ENCODE peak calls at places on chromosome X, in eight cellular contexts. One of them, this sample, is unnamed. For H3K27me3, the result is how much of the 10 kb centered on the place peaks cover.

GRCh38 chrX:120244735-120245498 is 5.7 kb upstream of the ZBTB33 start:
- DNase-seq in lower lobe of right lung: peak
- DNase-seq in astrocyte: peak
- DNase-seq in dorsolateral prefrontal cortex: peak
- DNase-seq in breast epithelium: peak
- DNase-seq in tibial artery: peak
- DNase-seq in heart right ventricle: peak
- DNase-seq in pancreas: peak
- DNase-seq in this sample: peak

GRCh38 chrX:404656-405055 is 17.9 kb upstream of the PPP2R3B start:
- DNase-seq in astrocyte: no peak
- DNase-seq in breast epithelium: no peak
- DNase-seq in tibial artery: no peak
- DNase-seq in dorsolateral prefrontal cortex: no peak
- DNase-seq in heart right ventricle: no peak
- DNase-seq in pancreas: no peak
- DNase-seq in lower lobe of right lung: no peak
- DNase-seq in this sample: no peak

GRCh38 chrX:724256-724655 is 93.7 kb downstream of the SHOX start:
- DNase-seq in pancreas: no peak
- DNase-seq in tibial artery: no peak
- DNase-seq in breast epithelium: no peak
- DNase-seq in lower lobe of right lung: no peak
- DNase-seq in astrocyte: no peak
- DNase-seq in heart right ventricle: no peak
- DNase-seq in dorsolateral prefrontal cortex: no peak
- DNase-seq in this sample: no peak

GRCh38 chrX:67545772-67546495 is 2.1 kb downstream of the AR start:
- DNase-seq in dorsolateral prefrontal cortex: no peak
- DNase-seq in pancreas: peak
- DNase-seq in lower lobe of right lung: peak
- DNase-seq in breast epithelium: no peak
- DNase-seq in astrocyte: no peak
- DNase-seq in heart right ventricle: peak
- DNase-seq in tibial artery: peak
- DNase-seq in this sample: peak

GRCh38 chrX:41561045-41561444 is 113.9 kb downstream of the NYX start:
- DNase-seq in dorsolateral prefrontal cortex: no peak
- DNase-seq in astrocyte: peak
- DNase-seq in breast epithelium: no peak
- DNase-seq in pancreas: no peak
- DNase-seq in lower lobe of right lung: no peak
- DNase-seq in tibial artery: peak
- DNase-seq in heart right ventricle: no peak
- DNase-seq in this sample: no peak

GRCh38 chrX:44529315-44529714 is 13.3 kb downstream of the FUNDC1 start:
- DNase-seq in pancreas: no peak
- DNase-seq in astrocyte: no peak
- DNase-seq in breast epithelium: no peak
- DNase-seq in lower lobe of right lung: no peak
- DNase-seq in heart right ventricle: no peak
- DNase-seq in tibial artery: no peak
- DNase-seq in dorsolateral prefrontal cortex: no peak
- DNase-seq in this sample: no peak

GRCh38 chrX:16112428-16112827 is 10.9 kb upstream of the GRPR start:
- DNase-seq in dorsolateral prefrontal cortex: no peak
- DNase-seq in tibial artery: no peak
- DNase-seq in breast epithelium: no peak
- DNase-seq in lower lobe of right lung: no peak
- DNase-seq in pancreas: no peak
- DNase-seq in heart right ventricle: no peak
- DNase-seq in astrocyte: no peak
- DNase-seq in this sample: no peak

GRCh38 chrX:123965712-123966111 is 4.2 kb downstream of the STAG2 start:
- DNase-seq in dorsolateral prefrontal cortex: no peak
- DNase-seq in lower lobe of right lung: no peak
- DNase-seq in astrocyte: no peak
- DNase-seq in pancreas: no peak
- DNase-seq in heart right ventricle: no peak
- DNase-seq in tibial artery: no peak
- DNase-seq in breast epithelium: no peak
- DNase-seq in this sample: no peak

GRCh38 chrX:83019258-83019657 is 488.8 kb upstream of the POU3F4 start:
- DNase-seq in lower lobe of right lung: no peak
- DNase-seq in pancreas: no peak
- DNase-seq in astrocyte: no peak
- DNase-seq in tibial artery: no peak
- DNase-seq in breast epithelium: no peak
- DNase-seq in heart right ventricle: no peak
- DNase-seq in dorsolateral prefrontal cortex: no peak
- DNase-seq in this sample: no peak

GRCh38 chrX:63889001-63889400 is 104.0 kb upstream of the ARHGEF9 start:
- DNase-seq in tibial artery: no peak
- DNase-seq in astrocyte: peak
- DNase-seq in lower lobe of right lung: no peak
- DNase-seq in dorsolateral prefrontal cortex: no peak
- DNase-seq in pancreas: no peak
- DNase-seq in breast epithelium: no peak
- DNase-seq in heart right ventricle: no peak
- DNase-seq in this sample: no peak

GRCh38 chrX:43581167-43581566 is 74.9 kb upstream of the MAOA start:
- DNase-seq in lower lobe of right lung: no peak
- DNase-seq in dorsolateral prefrontal cortex: no peak
- DNase-seq in astrocyte: no peak
- DNase-seq in heart right ventricle: no peak
- DNase-seq in pancreas: no peak
- DNase-seq in tibial artery: no peak
- DNase-seq in breast epithelium: peak
- DNase-seq in this sample: no peak

GRCh38 chrX:8738588-8739189 is 6.8 kb upstream of the ANOS1 start:
- DNase-seq in pancreas: no peak
- DNase-seq in breast epithelium: no peak
- DNase-seq in lower lobe of right lung: no peak
- DNase-seq in dorsolateral prefrontal cortex: no peak
- DNase-seq in tibial artery: peak
- DNase-seq in heart right ventricle: no peak
- DNase-seq in astrocyte: no peak
- DNase-seq in this sample: no peak

GRCh38 chrX:70030242-70030823 is 19.4 kb downstream of the AWAT2 start:
- DNase-seq in breast epithelium: no peak
- DNase-seq in lower lobe of right lung: no peak
- DNase-seq in pancreas: no peak
- DNase-seq in astrocyte: peak
- DNase-seq in heart right ventricle: peak
- DNase-seq in dorsolateral prefrontal cortex: no peak
- DNase-seq in tibial artery: no peak
- DNase-seq in this sample: no peak

GRCh38 chrX:136476501-136476900 is 11.2 kb upstream of the BRS3 start:
- DNase-seq in breast epithelium: no peak
- DNase-seq in astrocyte: no peak
- DNase-seq in heart right ventricle: no peak
- DNase-seq in tibial artery: no peak
- DNase-seq in pancreas: no peak
- DNase-seq in lower lobe of right lung: no peak
- DNase-seq in dorsolateral prefrontal cortex: no peak
- DNase-seq in this sample: no peak

DNA sequence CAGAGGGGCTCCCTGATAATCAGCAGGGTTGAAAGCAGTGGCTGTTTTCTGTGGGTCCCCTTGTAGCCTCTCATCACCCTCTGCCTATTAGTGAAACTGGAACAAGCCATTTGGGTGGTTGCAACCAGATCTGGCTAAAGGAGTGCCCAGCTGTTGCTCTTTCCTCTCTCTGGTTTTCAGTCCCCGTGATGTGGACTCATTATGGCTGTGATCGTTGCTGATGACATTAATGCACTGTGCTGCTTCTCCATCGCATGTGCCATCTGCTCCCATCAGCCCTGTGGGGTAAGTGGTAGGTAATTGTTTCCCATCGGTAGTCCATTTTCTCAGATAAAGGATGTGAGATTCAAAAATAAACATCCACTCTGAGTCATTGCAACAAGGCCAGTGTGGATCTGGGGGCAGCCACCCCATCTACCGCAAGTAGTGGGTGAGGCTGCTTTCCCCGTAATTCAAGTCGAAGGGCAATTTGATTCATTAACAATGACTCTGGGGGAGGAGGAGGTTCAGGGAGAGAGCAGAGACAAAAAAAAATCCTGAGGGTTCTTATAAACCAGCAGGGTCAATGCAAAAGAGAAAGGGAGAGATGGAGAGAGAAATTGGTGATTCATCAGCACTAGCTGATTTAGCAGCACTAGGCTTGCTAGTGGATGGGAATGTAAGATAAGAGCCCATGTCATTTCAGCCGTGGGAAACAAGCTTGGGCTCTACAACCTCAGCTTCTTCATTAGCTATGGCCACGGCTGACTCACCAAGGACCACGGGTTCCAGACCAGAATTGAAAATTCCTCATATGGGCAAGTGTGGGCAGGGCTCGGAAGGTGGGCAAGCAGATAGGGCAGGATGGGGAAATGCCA is 357.8 kb downstream of the MID1IP1 start:
- DNase-seq in tibial artery: no peak
- DNase-seq in pancreas: no peak
- DNase-seq in breast epithelium: no peak
- DNase-seq in lower lobe of right lung: peak
- DNase-seq in heart right ventricle: no peak
- DNase-seq in astrocyte: peak
- DNase-seq in dorsolateral prefrontal cortex: no peak
- DNase-seq in this sample: no peak
- H3K27ac ChIP-seq in tibial artery: no peak
- H3K27ac ChIP-seq in pancreas: no peak
- H3K27ac ChIP-seq in breast epithelium: no peak
- H3K27ac ChIP-seq in lower lobe of right lung: no peak
- H3K27ac ChIP-seq in heart right ventricle: no peak
- H3K27ac ChIP-seq in astrocyte: peak
- H3K27ac ChIP-seq in dorsolateral prefrontal cortex: no peak
- H3K27ac ChIP-seq in this sample: no peak

GRCh38 chrX:12421918-12422317 is 283.6 kb downstream of the FRMPD4 start:
- DNase-seq in pancreas: no peak
- DNase-seq in lower lobe of right lung: no peak
- DNase-seq in dorsolateral prefrontal cortex: no peak
- DNase-seq in breast epithelium: no peak
- DNase-seq in heart right ventricle: no peak
- DNase-seq in tibial artery: no peak
- DNase-seq in astrocyte: peak
- DNase-seq in this sample: no peak
- H3K27me3 ChIP-seq in pancreas: under half
- H3K27me3 ChIP-seq in lower lobe of right lung: under half
- H3K27me3 ChIP-seq in dorsolateral prefrontal cortex: under half
- H3K27me3 ChIP-seq in breast epithelium: under half
- H3K27me3 ChIP-seq in heart right ventricle: under half
- H3K27me3 ChIP-seq in tibial artery: under half
- H3K27me3 ChIP-seq in astrocyte: under half
- H3K27me3 ChIP-seq in this sample: under half

GRCh38 chrX:9926002-9926401 is 41.2 kb upstream of the CLDN34 start:
- DNase-seq in astrocyte: no peak
- DNase-seq in pancreas: peak
- DNase-seq in lower lobe of right lung: no peak
- DNase-seq in heart right ventricle: no peak
- DNase-seq in tibial artery: no peak
- DNase-seq in breast epithelium: no peak
- DNase-seq in dorsolateral prefrontal cortex: peak
- DNase-seq in this sample: no peak

GRCh38 chrX:9928083-9928482 is 39.1 kb upstream of the CLDN34 start:
- DNase-seq in dorsolateral prefrontal cortex: peak
- DNase-seq in pancreas: peak
- DNase-seq in heart right ventricle: no peak
- DNase-seq in tibial artery: no peak
- DNase-seq in breast epithelium: no peak
- DNase-seq in lower lobe of right lung: no peak
- DNase-seq in astrocyte: no peak
- DNase-seq in this sample: no peak

GRCh38 chrX:9923357-9923756 is 43.8 kb upstream of the CLDN34 start:
- DNase-seq in astrocyte: no peak
- DNase-seq in tibial artery: no peak
- DNase-seq in breast epithelium: no peak
- DNase-seq in pancreas: peak
- DNase-seq in dorsolateral prefrontal cortex: no peak
- DNase-seq in heart right ventricle: no peak
- DNase-seq in lower lobe of right lung: no peak
- DNase-seq in this sample: no peak

DNA sequence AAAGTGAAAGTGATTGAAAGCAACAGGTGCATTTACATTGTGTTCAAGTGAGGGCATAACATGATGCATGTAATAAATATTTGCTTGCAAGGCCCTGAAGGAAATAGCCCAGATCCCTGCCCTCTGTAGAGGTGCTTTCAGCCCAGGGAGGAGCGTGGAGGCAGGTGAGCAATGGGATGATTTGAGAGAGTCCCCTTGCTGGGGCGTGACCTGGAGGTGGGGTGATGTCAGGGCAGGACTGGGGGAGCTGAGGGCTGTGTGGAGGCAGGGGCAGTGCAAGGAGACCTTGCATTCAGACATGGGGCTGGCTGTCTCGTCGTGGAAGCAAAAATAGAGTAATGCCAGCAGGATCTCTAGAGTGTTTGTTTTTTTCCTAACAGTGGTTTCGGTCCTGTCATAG is 39.5 kb upstream of the CLDN34 start:
- DNase-seq in heart right ventricle: no peak
- DNase-seq in lower lobe of right lung: no peak
- DNase-seq in dorsolateral prefrontal cortex: no peak
- DNase-seq in breast epithelium: no peak
- DNase-seq in astrocyte: no peak
- DNase-seq in tibial artery: no peak
- DNase-seq in pancreas: peak
- DNase-seq in this sample: no peak
- H3K4me3 ChIP-seq in heart right ventricle: no peak
- H3K4me3 ChIP-seq in lower lobe of right lung: no peak
- H3K4me3 ChIP-seq in dorsolateral prefrontal cortex: no peak
- H3K4me3 ChIP-seq in breast epithelium: no peak
- H3K4me3 ChIP-seq in astrocyte: no peak
- H3K4me3 ChIP-seq in tibial artery: no peak
- H3K4me3 ChIP-seq in pancreas: no peak
- H3K4me3 ChIP-seq in this sample: no peak

GRCh38 chrX:17736856-17737706 is at the start of gene SCML1:
- DNase-seq in heart right ventricle: peak
- DNase-seq in dorsolateral prefrontal cortex: peak
- DNase-seq in lower lobe of right lung: peak
- DNase-seq in astrocyte: peak
- DNase-seq in tibial artery: peak
- DNase-seq in breast epithelium: peak
- DNase-seq in pancreas: peak
- DNase-seq in this sample: peak

GRCh38 chrX:17735396-17735795 is 1.9 kb upstream of the SCML1 start:
- DNase-seq in astrocyte: no peak
- DNase-seq in lower lobe of right lung: no peak
- DNase-seq in dorsolateral prefrontal cortex: no peak
- DNase-seq in tibial artery: no peak
- DNase-seq in breast epithelium: no peak
- DNase-seq in pancreas: no peak
- DNase-seq in heart right ventricle: no peak
- DNase-seq in this sample: no peak

GRCh38 chrX:17738002-17738713 is 865 bp downstream of the SCML1 start:
- DNase-seq in heart right ventricle: peak
- DNase-seq in tibial artery: peak
- DNase-seq in dorsolateral prefrontal cortex: peak
- DNase-seq in astrocyte: peak
- DNase-seq in lower lobe of right lung: peak
- DNase-seq in breast epithelium: peak
- DNase-seq in pancreas: peak
- DNase-seq in this sample: peak

GRCh38 chrX:17737707-17738001 is 361 bp downstream of the SCML1 start:
- DNase-seq in astrocyte: no peak
- DNase-seq in pancreas: no peak
- DNase-seq in heart right ventricle: no peak
- DNase-seq in tibial artery: no peak
- DNase-seq in breast epithelium: no peak
- DNase-seq in lower lobe of right lung: no peak
- DNase-seq in dorsolateral prefrontal cortex: no peak
- DNase-seq in this sample: no peak

GRCh38 chrX:17736478-17736855 is 826 bp upstream of the SCML1 start:
- DNase-seq in breast epithelium: no peak
- DNase-seq in tibial artery: no peak
- DNase-seq in astrocyte: no peak
- DNase-seq in lower lobe of right lung: no peak
- DNase-seq in pancreas: no peak
- DNase-seq in heart right ventricle: no peak
- DNase-seq in dorsolateral prefrontal cortex: no peak
- DNase-seq in this sample: no peak
- H3K27ac ChIP-seq in breast epithelium: peak
- H3K27ac ChIP-seq in tibial artery: peak
- H3K27ac ChIP-seq in astrocyte: peak
- H3K27ac ChIP-seq in lower lobe of right lung: peak
- H3K27ac ChIP-seq in pancreas: peak
- H3K27ac ChIP-seq in heart right ventricle: peak
- H3K27ac ChIP-seq in dorsolateral prefrontal cortex: peak
- H3K27ac ChIP-seq in this sample: peak